ENCODE peak calls at places on chromosomes 5 and 9, in five cellular contexts. B, A, G, U and O are unnamed samples.

GRCh38 chr9:70588381-70588780 is 173.9 kb upstream of the KLF9 start:
- DNase-seq in U (no peak), G (no peak), B (no peak), A (no peak), O (no peak)

GRCh38 chr9:130930804-130931349 is 8.2 kb downstream of the FIBCD1 start:
- DNase-seq in U (no peak), B (no peak), A (no peak), G (no peak), O (no peak)

GRCh38 chr5:135437796-135438560 is 9.2 kb downstream of the DCANP1 start:
- DNase-seq in U (peak; percentile 89), A (peak; percentile 82), B (no peak), G (no peak), O (no peak)

GRCh38 chr9:137744632-137745183 is 125.9 kb downstream of the EHMT1 start:
- DNase-seq in G (no peak), A (no peak), U (no peak), B (no peak), O (no peak)

GRCh38 chr9:98860871-98861293 is 53.4 kb downstream of the GALNT12 start:
- DNase-seq in U (peak; percentile 95), G (peak; percentile 56), A (peak; percentile 72), B (peak; percentile 59), O (peak; percentile 91)

GRCh38 chr5:514673-515072 is 9.6 kb downstream of the SLC9A3 start:
- DNase-seq in B (no peak), A (no peak), G (no peak), U (no peak), O (no peak)

GRCh38 chr9:2764371-2764770 is 47.1 kb downstream of the KCNV2 start:
- DNase-seq in G (no peak), A (peak; percentile 41), B (no peak), U (no peak), O (no peak)

GRCh38 chr5:141605523-141606277 is 13.1 kb downstream of the DIAPH1 start:
- DNase-seq in U (no peak), B (peak; percentile 97), A (peak; percentile 93), G (no peak), O (no peak)

GRCh38 chr9:135590486-135591079 is 29.0 kb downstream of the PAEP start:
- DNase-seq in A (no peak), U (no peak), B (no peak), G (no peak), O (no peak)

GRCh38 chr9:89453452-89453851 is 44.5 kb downstream of the SEMA4D start:
- DNase-seq in G (no peak), U (no peak), A (no peak), B (no peak), O (no peak)

GRCh38 chr9:70747335-70747734 is 332.9 kb upstream of the KLF9 start:
- DNase-seq in U (no peak), A (no peak), G (no peak), B (no peak), O (peak; percentile 35)